ENCODE peak calls at places on chromosomes 3 and 15, in seven cellular contexts. S is breast epithelium, P is pancreas, O is tibial artery, Y is OCI-LY7, K is tibial nerve, H is heart left ventricle. J is an unnamed sample. For H3K36me3, the result is how much of the 10 kb centered on the place peaks cover.

GRCh38 chr15:79535536-79535935 is 103.4 kb downstream of the MINAR1 start:
- DNase-seq in S (no peak), P (no peak), O (no peak), Y (no peak), K (no peak), H (no peak), J (no peak)

GRCh38 chr3:120170223-120170622 is 76.0 kb upstream of the GSK3B start:
- DNase-seq in S (no peak), P (no peak), O (no peak), Y (no peak), K (no peak), H (no peak), J (no peak)

GRCh38 chr3:73530030-73530411 is 94.7 kb downstream of the PDZRN3 start:
- DNase-seq in S (no peak), P (no peak), O (no peak), Y (no peak), K (no peak), H (no peak), J (no peak)

GRCh38 chr3:187777331-187778046 is 32.2 kb upstream of the BCL6 start:
- DNase-seq in S (no peak), P (no peak), O (peak), Y (no peak), K (no peak), H (no peak), J (no peak)

GRCh38 chr3:77939726-77940125 is 899.8 kb downstream of the ROBO2 start:
- DNase-seq in S (no peak), P (no peak), O (no peak), Y (no peak), K (no peak), H (no peak), J (no peak)

GRCh38 chr15:85316244-85316934 is 64.0 kb upstream of the AKAP13 start:
- DNase-seq in S (no peak), P (no peak), O (no peak), Y (no peak), K (no peak), H (no peak), J (no peak)

GRCh38 chr3:134650431-134651346 is at the start of gene KY:
- DNase-seq in S (no peak), P (peak), O (no peak), Y (no peak), K (no peak), H (peak), J (peak)

GRCh38 chr15:65577129-65577996 is 33.6 kb downstream of the INTS14 start:
- DNase-seq in S (no peak), P (no peak), O (no peak), Y (peak), K (no peak), H (no peak), J (no peak)

GRCh38 chr3:32403663-32404062 is 12.0 kb downstream of the CMTM7 start:
- DNase-seq in S (no peak), P (no peak), O (no peak), Y (no peak), K (no peak), H (no peak), J (no peak)

GRCh38 chr3:124927454-124928079 is 7.0 kb downstream of the MUC13 start:
- DNase-seq in S (no peak), P (no peak), O (no peak), Y (no peak), K (no peak), H (no peak), J (no peak)

GRCh38 chr15:60661075-60661645 is 182.2 kb upstream of the ICE2 start:
- DNase-seq in S (no peak), P (no peak), O (no peak), Y (no peak), K (no peak), H (no peak), J (no peak)

GRCh38 chr3:42684632-42685362 is 540 bp upstream of the KLHL40 start:
- DNase-seq in S (no peak), P (no peak), O (no peak), Y (no peak), K (no peak), H (no peak), J (no peak)

GRCh38 chr3:67804545-67804944 is 150.1 kb upstream of the SUCLG2 start:
- DNase-seq in S (no peak), P (no peak), O (no peak), Y (no peak), K (no peak), H (no peak), J (no peak)

GRCh38 chr3:100992086-100993033 is 861 bp downstream of the ABI3BP start:
- DNase-seq in S (no peak), P (no peak), O (no peak), Y (no peak), K (no peak), H (no peak), J (no peak)

GRCh38 chr3:49017978-49018706 is at the start of gene DALRD3:
- DNase-seq in S (peak), P (peak), O (peak), Y (peak), K (peak), H (peak), J (peak)

GRCh38 chr3:49716691-49717538 is 2.6 kb downstream of the AMIGO3 start:
- DNase-seq in S (peak), P (peak), O (no peak), Y (no peak), K (no peak), H (no peak), J (no peak)

GRCh38 chr15:81747477-81747876 is 298.3 kb downstream of the MEX3B start:
- DNase-seq in S (no peak), P (no peak), O (no peak), Y (no peak), K (no peak), H (no peak), J (no peak)

GRCh38 chr3:42020681-42021307 is 58.9 kb upstream of the ULK4 start:
- DNase-seq in S (no peak), P (no peak), O (no peak), Y (no peak), K (no peak), H (no peak), J (no peak)

GRCh38 chr3:119319311-119319710 is 25.1 kb downstream of the ARHGAP31 start:
- DNase-seq in S (no peak), P (no peak), O (no peak), Y (no peak), K (no peak), H (no peak), J (no peak)

GRCh38 chr15:83108266-83109219 is 1.1 kb downstream of the TM6SF1 start:
- DNase-seq in S (no peak), P (no peak), O (peak), Y (peak), K (peak), H (peak), J (peak)

GRCh38 chr15:76006136-76006778 is 6.0 kb downstream of the NRG4 start:
- DNase-seq in S (no peak), P (no peak), O (peak), Y (no peak), K (peak), H (no peak), J (no peak)

GRCh38 chr15:49232407-49232806 is 62.4 kb downstream of the GALK2 start:
- DNase-seq in S (no peak), P (no peak), O (no peak), Y (no peak), K (no peak), H (no peak), J (no peak)
- H3K27ac ChIP-seq in S (no peak), P (no peak), O (no peak), Y (no peak), K (no peak), H (no peak), J (no peak)

GRCh38 chr15:89766357-89767311 is 9.5 kb upstream of the MESP2 start:
- DNase-seq in S (no peak), P (peak), O (no peak), Y (no peak), K (no peak), H (no peak), J (no peak)

GRCh38 chr15:89761929-89762328 is 10.9 kb upstream of the MESP1 start:
- DNase-seq in S (no peak), P (peak), O (no peak), Y (no peak), K (no peak), H (no peak), J (no peak)

GRCh38 chr15:89768071-89768500 is 8.0 kb upstream of the MESP2 start:
- DNase-seq in S (no peak), P (no peak), O (peak), Y (no peak), K (peak), H (no peak), J (no peak)

GRCh38 chr15:89767411-89767915 is 8.7 kb upstream of the MESP2 start:
- DNase-seq in S (peak), P (peak), O (no peak), Y (no peak), K (no peak), H (no peak), J (no peak)

DNA sequence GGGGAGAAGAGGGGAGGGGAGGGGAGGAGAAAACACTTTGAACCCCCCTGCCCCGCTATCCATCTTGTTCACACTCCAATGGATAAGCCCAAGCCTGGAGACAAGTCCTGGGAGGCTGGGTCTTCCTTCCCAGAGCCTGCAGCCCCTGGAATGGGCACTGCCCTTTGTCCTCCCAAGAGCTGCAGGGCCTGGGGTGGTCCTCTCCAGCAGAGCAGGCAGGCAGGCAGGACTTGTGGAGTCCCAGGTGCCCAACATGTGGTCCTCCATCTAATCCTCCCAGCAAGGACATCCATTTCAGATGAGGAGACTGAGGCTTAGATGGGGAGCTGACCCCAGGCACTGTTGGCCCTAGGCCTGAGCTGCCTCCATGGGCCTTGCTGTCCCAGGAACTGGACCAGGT is 10.4 kb upstream of the MESP2 start:
- DNase-seq in S (no peak), P (no peak), O (no peak), Y (no peak), K (no peak), H (no peak), J (no peak)
- H3K36me3 ChIP-seq in S (under half), P (under half), O (under half), Y (under half), K (under half), H (under half), J (under half)

GRCh38 chr3:56988874-56989433 is 71.5 kb upstream of the SPATA12 start:
- DNase-seq in S (peak), P (peak), O (peak), Y (peak), K (peak), H (peak), J (peak)

GRCh38 chr3:56988458-56988857 is 72.0 kb upstream of the SPATA12 start:
- DNase-seq in S (no peak), P (no peak), O (no peak), Y (no peak), K (no peak), H (no peak), J (no peak)

GRCh38 chr3:56990295-56991015 is 70.0 kb upstream of the SPATA12 start:
- DNase-seq in S (no peak), P (no peak), O (no peak), Y (no peak), K (no peak), H (no peak), J (no peak)

GRCh38 chr3:56987238-56987932 is 73.1 kb upstream of the SPATA12 start:
- DNase-seq in S (no peak), P (no peak), O (no peak), Y (no peak), K (no peak), H (no peak), J (no peak)

DNA sequence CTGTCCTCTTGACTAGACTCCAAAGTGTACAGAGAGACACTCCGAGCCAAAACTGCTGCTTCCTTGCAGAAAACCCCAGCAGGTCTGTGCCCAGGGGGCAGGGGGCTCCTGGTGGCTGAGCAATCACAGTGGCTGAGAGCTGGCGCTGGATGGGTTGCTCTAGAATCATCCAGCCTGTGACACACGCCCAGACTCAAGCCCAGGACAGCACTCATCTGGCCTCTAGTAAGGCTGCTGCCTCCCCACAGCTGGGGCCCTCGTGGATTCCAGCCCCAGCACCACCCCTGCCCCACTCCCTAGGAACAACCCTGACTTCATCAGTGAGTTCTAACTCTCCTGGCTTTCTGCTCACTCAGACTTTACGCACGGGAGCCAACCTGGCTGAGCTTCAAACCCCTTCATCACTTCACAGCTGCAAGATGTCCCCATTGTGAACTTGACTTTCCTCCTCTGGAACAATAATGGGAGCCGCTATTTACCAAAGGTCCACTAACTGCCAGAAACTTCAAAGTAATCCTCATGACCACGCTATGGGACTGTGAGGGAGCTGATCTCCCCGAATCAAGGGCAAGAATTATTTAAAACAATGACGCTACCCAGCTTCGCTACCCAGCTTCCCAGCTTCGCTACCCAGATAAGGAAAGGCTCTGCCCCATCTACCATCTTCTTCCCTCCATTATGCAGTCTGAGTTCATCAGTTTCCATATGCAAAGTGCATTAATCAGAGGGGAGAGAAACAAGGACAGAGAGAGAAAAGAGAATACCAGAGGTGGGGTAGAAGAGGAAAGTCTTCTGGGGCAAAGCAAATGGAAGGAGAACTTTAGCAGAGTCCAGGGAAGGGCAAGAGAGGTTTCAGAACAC is 70.8 kb upstream of the SPATA12 start:
- DNase-seq in S (no peak), P (no peak), O (no peak), Y (no peak), K (no peak), H (no peak), J (peak)
- H3K27ac ChIP-seq in S (no peak), P (no peak), O (no peak), Y (no peak), K (no peak), H (no peak), J (no peak)

DNA sequence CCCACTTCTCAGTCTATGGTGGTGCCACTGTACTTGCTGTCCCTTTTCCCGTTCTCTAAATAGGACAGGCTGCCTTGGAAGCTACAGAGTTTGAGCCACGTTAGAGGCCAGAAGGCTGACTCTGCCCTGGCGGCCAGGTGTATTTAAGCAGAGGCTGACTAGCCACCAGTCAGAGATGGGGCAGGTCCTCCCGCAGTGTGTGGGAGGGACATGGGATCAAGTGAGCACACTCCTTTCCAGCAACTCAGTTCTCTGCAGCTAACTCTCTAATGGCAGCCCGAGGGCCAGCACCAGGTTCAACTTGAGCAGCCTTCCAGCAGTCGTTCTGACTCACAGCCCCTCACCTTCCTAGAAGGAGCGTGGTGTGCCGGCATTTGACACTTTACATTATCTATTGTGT is 46.9 kb upstream of the MYZAP start:
- DNase-seq in S (no peak), P (no peak), O (no peak), Y (no peak), K (no peak), H (no peak), J (no peak)
- H3K36me3 ChIP-seq in S (under half), P (under half), O (under half), Y (under half), K (under half), H (under half), J (under half)

GRCh38 chr15:72272213-72272996 is at the start of gene PARP6:
- DNase-seq in S (peak), P (peak), O (peak), Y (peak), K (peak), H (peak), J (peak)

GRCh38 chr15:72269739-72270138 is 2.6 kb downstream of the PARP6 start:
- DNase-seq in S (no peak), P (no peak), O (no peak), Y (no peak), K (no peak), H (no peak), J (no peak)

GRCh38 chr15:72272997-72273352 is 621 bp upstream of the PARP6 start:
- DNase-seq in S (no peak), P (no peak), O (no peak), Y (no peak), K (no peak), H (no peak), J (no peak)

GRCh38 chr15:72271221-72271620 is 1.1 kb downstream of the PARP6 start:
- DNase-seq in S (no peak), P (no peak), O (no peak), Y (no peak), K (no peak), H (no peak), J (no peak)

GRCh38 chr15:72271895-72272212 is 500 bp downstream of the PARP6 start:
- DNase-seq in S (no peak), P (no peak), O (no peak), Y (peak), K (no peak), H (no peak), J (no peak)
- H3K27ac ChIP-seq in S (peak), P (peak), O (peak), Y (peak), K (peak), H (peak), J (peak)

GRCh38 chr3:132521921-132522320 is 75.1 kb upstream of the ACKR4 start:
- DNase-seq in S (no peak), P (no peak), O (no peak), Y (no peak), K (no peak), H (no peak), J (no peak)
- H3K36me3 ChIP-seq in S (under half), P (under half), O (half or more), Y (half or more), K (under half), H (half or more), J (half or more)

DNA sequence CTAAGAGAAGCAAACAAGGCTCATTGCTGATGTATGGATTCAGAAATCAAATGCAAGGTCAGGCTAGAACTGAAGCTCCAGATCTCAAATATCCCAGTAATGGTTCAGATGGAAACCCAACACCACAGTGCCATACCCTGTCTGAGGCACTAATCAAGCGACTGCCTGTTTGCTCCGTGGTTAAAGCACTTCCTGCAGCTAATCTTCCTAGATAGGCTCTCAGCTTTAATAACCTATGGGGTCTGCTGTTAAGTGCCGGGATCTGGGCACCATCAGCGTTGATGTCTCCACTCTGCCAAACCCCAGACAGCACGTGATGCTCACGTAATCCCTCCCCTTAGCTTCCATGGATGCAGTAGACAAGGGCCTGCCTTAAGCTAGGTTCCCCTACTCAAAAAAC is 262.6 kb downstream of the MECOM start:
- DNase-seq in S (no peak), P (no peak), O (no peak), Y (no peak), K (no peak), H (no peak), J (no peak)
- H3K27ac ChIP-seq in S (no peak), P (no peak), O (no peak), Y (no peak), K (no peak), H (no peak), J (no peak)

J was measured in psoas muscle.